ENCODE peak calls at places on chromosomes 7 and 10, in seven cellular contexts. S, Q, J, H, P, B and X are unnamed samples.

GRCh38 chr10:52900564-52900963 is 128.0 kb upstream of the MBL2 start:
- DNase-seq in S (no peak), Q (no peak), J (no peak), H (no peak), P (no peak), B (no peak), X (no peak)

GRCh38 chr10:96873756-96874467 is 41.8 kb downstream of the LCOR start:
- DNase-seq in S (no peak), Q (no peak), J (no peak), H (no peak), P (no peak), B (no peak), X (no peak)

GRCh38 chr7:41445951-41446350 is 256.9 kb downstream of the INHBA start:
- DNase-seq in S (no peak), Q (no peak), J (no peak), H (no peak), P (no peak), B (no peak), X (no peak)

GRCh38 chr10:1393481-1393880 is 337.3 kb downstream of the WDR37 start:
- DNase-seq in S (no peak), Q (no peak), J (no peak), H (no peak), P (no peak), B (no peak), X (no peak)

GRCh38 chr7:73844848-73845460 is 2.6 kb upstream of the METTL27 start:
- DNase-seq in S (no peak), Q (no peak), J (no peak), H (no peak), P (no peak), B (peak; percentile 58), X (no peak)

GRCh38 chr10:110919349-110919931 is at the start of gene SHOC2:
- DNase-seq in S (peak; percentile 90), Q (peak; percentile 63), J (peak; percentile 68), H (no peak), P (peak; percentile 98), B (peak; percentile 93), X (peak; percentile 96)

GRCh38 chr7:6630007-6630849 is 6.9 kb upstream of the ZNF316 start:
- DNase-seq in S (no peak), Q (peak; percentile 69), J (no peak), H (no peak), P (no peak), B (no peak), X (no peak)

GRCh38 chr10:62047240-62047897 is 145.9 kb downstream of the ARID5B start:
- DNase-seq in S (no peak), Q (no peak), J (no peak), H (no peak), P (no peak), B (no peak), X (no peak)

GRCh38 chr10:114541081-114541833 is 116.8 kb downstream of the ABLIM1 start:
- DNase-seq in S (no peak), Q (no peak), J (no peak), H (no peak), P (peak; percentile 69), B (peak; percentile 82), X (no peak)

GRCh38 chr7:30199271-30199670 is 64.5 kb downstream of the MTURN start:
- DNase-seq in S (no peak), Q (no peak), J (no peak), H (no peak), P (no peak), B (no peak), X (no peak)

GRCh38 chr10:126500185-126500584 is 111.9 kb upstream of the ADAM12 start:
- DNase-seq in S (no peak), Q (no peak), J (no peak), H (peak; percentile 55), P (no peak), B (no peak), X (no peak)

GRCh38 chr7:20561466-20561865 is 54.0 kb upstream of the ABCB5 start:
- DNase-seq in S (no peak), Q (no peak), J (no peak), H (no peak), P (no peak), B (no peak), X (no peak)

GRCh38 chr10:17075975-17076374 is 53.6 kb downstream of the CUBN start:
- DNase-seq in S (no peak), Q (no peak), J (no peak), H (no peak), P (no peak), B (no peak), X (peak; percentile 54)

GRCh38 chr10:128147669-128148068 is 21.4 kb upstream of the MKI67 start:
- DNase-seq in S (no peak), Q (no peak), J (no peak), H (no peak), P (no peak), B (peak; percentile 73), X (no peak)

GRCh38 chr7:129108583-129108982 is 35.9 kb upstream of the TSPAN33 start:
- DNase-seq in S (no peak), Q (no peak), J (no peak), H (no peak), P (no peak), B (no peak), X (no peak)

GRCh38 chr10:124287071-124287685 is 131.5 kb downstream of the OAT start:
- DNase-seq in S (no peak), Q (no peak), J (no peak), H (no peak), P (no peak), B (no peak), X (no peak)

GRCh38 chr7:55552320-55553086 is 19.8 kb downstream of the VOPP1 start:
- DNase-seq in S (no peak), Q (peak; percentile 98), J (peak; percentile 21), H (no peak), P (no peak), B (no peak), X (no peak)

GRCh38 chr10:91589015-91589655 is 43.7 kb downstream of the PPP1R3C start:
- DNase-seq in S (no peak), Q (no peak), J (no peak), H (no peak), P (no peak), B (peak; percentile 68), X (no peak)

GRCh38 chr10:96417432-96417831 is 58.6 kb upstream of the OPALIN start:
- DNase-seq in S (no peak), Q (no peak), J (no peak), H (no peak), P (no peak), B (no peak), X (no peak)

GRCh38 chr10:48496105-48496830 is 108.6 kb downstream of the ARHGAP22 start:
- DNase-seq in S (no peak), Q (no peak), J (no peak), H (no peak), P (no peak), B (peak; percentile 3), X (no peak)

GRCh38 chr7:32251659-32252058 is 181.5 kb upstream of the PDE1C start:
- DNase-seq in S (no peak), Q (no peak), J (no peak), H (no peak), P (no peak), B (no peak), X (no peak)

GRCh38 chr10:119221201-119221600 is 13.8 kb downstream of the GRK5 start:
- DNase-seq in S (no peak), Q (no peak), J (no peak), H (no peak), P (no peak), B (no peak), X (no peak)

GRCh38 chr10:5895804-5896203 is 5.8 kb downstream of the FBH1 start:
- DNase-seq in S (no peak), Q (no peak), J (no peak), H (no peak), P (no peak), B (no peak), X (no peak)

GRCh38 chr10:116961305-116962251 is 43.4 kb downstream of the SHTN1 start:
- DNase-seq in S (no peak), Q (no peak), J (no peak), H (peak; percentile 79), P (no peak), B (no peak), X (no peak)

GRCh38 chr10:102254426-102254825 is 9.1 kb downstream of the GBF1 start:
- DNase-seq in S (no peak), Q (no peak), J (no peak), H (no peak), P (no peak), B (no peak), X (no peak)